ENCODE peak calls at places on chromosome 7, in four cellular contexts. S, K, D and Y are unnamed samples. For H3K4me1, the result is how much of the 10 kb centered on the place peaks cover.

GRCh38 chr7:101370836-101371235 is 8.2 kb downstream of the COL26A1 start:
- DNase-seq in S (no peak), D (no peak), K (no peak), Y (no peak)

GRCh38 chr7:455110-455928 is 64.3 kb downstream of the PDGFA start:
- DNase-seq in K (peak), S (no peak), D (no peak), Y (no peak)

GRCh38 chr7:123791001-123791400 is 42.2 kb upstream of the WASL start:
- DNase-seq in D (no peak), K (no peak), S (no peak), Y (no peak)

GRCh38 chr7:18226598-18226997 is 199.0 kb upstream of the PRPS1L1 start:
- DNase-seq in D (no peak), S (no peak), K (no peak), Y (no peak)

GRCh38 chr7:127935847-127936376 is 95.3 kb downstream of the LRRC4 start:
- DNase-seq in D (no peak), K (no peak), S (no peak), Y (no peak)

GRCh38 chr7:97499204-97499603 is 232.7 kb upstream of the TAC1 start:
- DNase-seq in S (peak), K (peak), D (no peak), Y (peak)

GRCh38 chr7:14806886-14807285 is 95.7 kb downstream of the DGKB start:
- DNase-seq in K (no peak), S (no peak), D (no peak), Y (no peak)

GRCh38 chr7:99126921-99127553 is 16.9 kb downstream of the SMURF1 start:
- DNase-seq in S (peak), K (no peak), D (no peak), Y (no peak)

GRCh38 chr7:42128703-42129102 is 108.3 kb downstream of the GLI3 start:
- DNase-seq in K (no peak), D (no peak), S (peak), Y (no peak)

GRCh38 chr7:101560856-101561255 is 68.2 kb downstream of the MYL10 start:
- DNase-seq in S (no peak), K (no peak), D (no peak), Y (no peak)

GRCh38 chr7:33744293-33744692 is 161.0 kb upstream of the BMPER start:
- DNase-seq in S (peak), D (no peak), K (no peak), Y (no peak)

GRCh38 chr7:8913687-8914086 is 480.3 kb downstream of the NXPH1 start:
- DNase-seq in D (no peak), K (no peak), S (no peak), Y (no peak)

GRCh38 chr7:35725280-35725680 is 30.3 kb upstream of the HERPUD2 start:
- DNase-seq in D (peak), K (no peak), S (no peak), Y (no peak)

GRCh38 chr7:150993511-150993910 is 2.7 kb downstream of the NOS3 start:
- DNase-seq in D (no peak), S (no peak), K (no peak), Y (no peak)

GRCh38 chr7:28755255-28755654 is 202.9 kb downstream of the TRIL start:
- DNase-seq in S (no peak), D (no peak), K (no peak), Y (no peak)

GRCh38 chr7:72336887-72337821 is 75.0 kb downstream of the CALN1 start:
- DNase-seq in K (no peak), D (no peak), S (no peak), Y (no peak)

GRCh38 chr7:7496326-7496725 is 39.3 kb downstream of the COL28A1 start:
- DNase-seq in K (no peak), D (no peak), S (no peak), Y (no peak)

GRCh38 chr7:107014381-107015023 is 30.0 kb upstream of the PRKAR2B start:
- DNase-seq in S (no peak), D (no peak), K (no peak), Y (peak)

GRCh38 chr7:52696183-52696582 is 339.2 kb upstream of the POM121L12 start:
- DNase-seq in S (no peak), K (no peak), D (no peak), Y (no peak)

GRCh38 chr7:70698219-70698832 is 433.6 kb upstream of the GALNT17 start:
- DNase-seq in K (peak), D (no peak), S (peak), Y (no peak)

GRCh38 chr7:76260171-76260703 is 42.2 kb upstream of the HSPB1 start:
- DNase-seq in K (no peak), D (no peak), S (peak), Y (peak)

GRCh38 chr7:155840262-155840885 is 28.1 kb upstream of the SHH start:
- DNase-seq in D (no peak), K (no peak), S (no peak), Y (no peak)

DNA sequence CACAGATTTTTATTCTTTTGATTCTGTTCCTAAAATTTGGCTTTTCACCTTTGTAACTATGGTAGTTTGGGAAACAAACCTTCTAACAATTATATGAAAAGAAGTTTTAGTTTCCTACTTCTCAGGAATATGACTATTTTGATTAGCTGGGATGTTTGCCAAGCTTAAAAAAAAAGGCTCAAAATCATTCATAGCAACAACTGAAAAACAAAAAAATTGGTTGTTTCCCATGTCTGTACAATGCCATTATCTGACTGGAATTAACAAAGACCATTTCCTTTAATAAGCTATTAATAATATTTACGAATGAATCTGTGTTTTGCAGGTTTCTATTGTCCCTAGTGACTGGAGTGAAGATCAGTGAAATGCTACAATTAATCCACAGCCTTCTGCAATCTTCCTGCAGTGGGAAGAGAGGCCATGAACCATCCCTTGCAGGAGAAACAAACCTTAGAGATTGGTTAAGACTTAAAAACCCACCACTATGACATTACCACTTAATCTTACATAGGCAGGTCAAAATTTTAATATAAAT is 4.2 kb downstream of the PURB start:
- DNase-seq in D (no peak), K (no peak), S (no peak), Y (no peak)
- H3K4me3 ChIP-seq in D (no peak), K (no peak), S (peak), Y (no peak)

GRCh38 chr7:11934766-11935165 is 102.8 kb upstream of the THSD7A start:
- DNase-seq in D (no peak), K (no peak), S (no peak), Y (no peak)
- H3K4me1 ChIP-seq in D (under half), K (under half), S (under half), Y (under half)

DNA sequence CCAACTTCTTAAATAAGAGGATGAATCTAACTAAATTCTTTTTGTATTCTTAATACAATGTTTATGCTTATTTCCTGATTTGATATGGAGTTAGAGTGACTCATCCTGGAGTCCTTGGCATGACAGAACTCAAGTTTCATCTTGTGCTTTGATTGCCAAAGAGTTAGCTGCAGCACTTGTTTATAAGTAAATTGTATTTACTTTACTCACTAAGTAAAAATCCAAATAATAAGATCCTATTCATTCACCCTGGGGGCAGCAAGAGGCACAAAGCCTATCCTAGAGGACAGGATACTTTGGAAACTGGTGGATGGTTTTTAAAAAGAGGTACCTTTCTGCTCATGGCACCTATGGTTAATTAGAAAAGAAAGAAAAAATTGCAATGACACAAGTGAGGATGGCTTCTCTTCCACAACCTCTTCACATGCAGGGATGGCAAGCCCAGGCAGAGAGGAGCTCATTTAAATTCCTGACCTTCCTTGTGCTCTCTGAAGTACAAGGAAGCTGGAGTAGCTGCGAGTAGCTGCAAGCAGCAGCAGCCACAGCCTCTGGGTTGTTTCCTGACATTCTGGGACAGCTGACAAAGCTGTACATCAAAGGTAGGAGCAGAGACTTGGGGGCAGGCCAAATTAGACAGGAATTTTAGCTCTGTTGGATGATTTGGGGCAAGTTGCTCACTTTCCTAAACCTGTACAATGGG is 28.5 kb upstream of the CROT start:
- DNase-seq in K (no peak), D (no peak), S (no peak), Y (no peak)
- H3K4me3 ChIP-seq in K (no peak), D (no peak), S (no peak), Y (no peak)

DNA sequence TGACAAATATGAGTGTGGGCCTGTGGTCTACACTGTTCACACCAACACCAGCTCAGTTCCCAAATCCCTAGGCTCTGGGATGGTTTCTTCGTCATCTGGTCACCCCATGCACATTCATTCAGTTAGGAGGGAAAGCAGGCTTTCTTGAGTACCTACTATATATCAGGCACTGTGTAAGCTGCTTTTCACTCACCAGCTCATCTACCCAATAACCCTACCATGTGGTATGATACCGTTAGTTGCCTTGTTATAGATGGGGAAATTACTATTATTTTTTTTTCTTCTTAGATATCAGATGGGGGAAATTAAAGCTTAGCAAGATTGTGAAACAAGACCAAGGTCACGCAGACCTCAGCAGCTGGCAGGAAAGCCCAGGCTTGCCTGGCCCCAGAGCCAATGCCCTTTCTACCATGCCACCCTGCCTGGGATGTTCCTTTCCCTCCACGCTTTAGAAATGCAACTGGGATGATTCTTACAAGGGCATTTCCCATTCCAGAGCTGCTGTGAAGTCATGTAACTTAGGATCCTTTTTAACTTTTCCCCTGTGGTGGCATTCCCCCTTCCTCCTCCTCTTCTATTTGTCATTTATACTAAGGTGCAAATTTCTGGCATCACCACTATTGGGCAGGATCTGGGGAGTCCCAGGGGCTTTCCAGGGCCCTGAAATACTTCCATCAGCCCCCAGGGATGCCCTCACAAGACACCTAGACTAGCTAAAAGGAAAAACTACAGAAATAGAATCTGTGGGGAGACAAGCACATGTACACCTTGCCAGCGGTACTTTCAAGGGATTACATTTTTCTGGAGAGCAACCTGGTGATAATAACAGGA is 93.1 kb upstream of the EFCAB10 start:
- DNase-seq in S (no peak), D (no peak), K (peak), Y (no peak)
- H3K4me1 ChIP-seq in S (under half), D (under half), K (under half), Y (under half)

DNA sequence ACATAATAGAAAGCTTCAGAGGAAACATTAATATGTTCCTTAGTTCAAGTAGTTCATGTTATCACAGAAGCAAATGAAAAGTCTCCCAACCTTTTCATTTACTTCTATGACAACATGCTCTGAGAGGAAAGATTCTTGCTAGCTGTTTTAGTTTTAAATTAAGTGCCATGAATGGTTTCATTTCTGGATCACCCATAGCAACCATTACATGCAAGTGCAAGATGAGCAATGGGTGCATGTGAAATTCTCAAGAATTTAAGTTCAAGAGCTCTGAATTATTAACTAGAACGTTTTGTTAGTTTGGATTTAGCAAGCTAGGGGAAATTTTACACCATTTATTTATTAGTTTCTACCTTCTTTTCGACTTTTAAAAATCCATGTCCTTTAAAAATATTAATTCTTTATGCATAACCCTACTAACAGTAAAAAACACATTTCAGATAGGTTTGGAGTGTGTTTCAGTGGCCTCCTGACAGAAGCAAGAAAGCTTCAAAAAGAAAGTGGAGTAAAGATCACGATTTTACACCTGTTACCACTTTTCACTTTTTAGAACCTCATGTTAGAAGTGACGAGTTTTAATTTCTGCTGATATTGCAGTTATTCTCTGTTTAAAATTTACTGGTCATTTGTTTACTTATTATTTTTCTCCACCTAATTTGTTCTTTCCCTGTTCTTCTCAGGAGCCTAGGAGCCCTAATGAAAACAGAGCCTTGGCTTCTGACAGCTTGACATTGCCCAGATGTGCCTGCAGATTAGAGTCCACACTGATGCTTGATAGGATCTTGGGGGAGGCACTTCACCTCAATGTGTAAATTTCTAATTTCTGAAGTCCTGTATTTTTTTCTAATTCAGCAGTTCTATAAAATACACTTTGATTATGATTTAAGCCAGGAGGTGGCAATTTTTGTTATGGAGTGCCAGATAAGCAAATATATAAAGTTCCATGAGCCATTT is 995.3 kb upstream of the PHF14 start:
- DNase-seq in S (no peak), K (no peak), D (no peak), Y (no peak)
- H3K4me3 ChIP-seq in S (no peak), K (no peak), D (no peak), Y (no peak)

DNA sequence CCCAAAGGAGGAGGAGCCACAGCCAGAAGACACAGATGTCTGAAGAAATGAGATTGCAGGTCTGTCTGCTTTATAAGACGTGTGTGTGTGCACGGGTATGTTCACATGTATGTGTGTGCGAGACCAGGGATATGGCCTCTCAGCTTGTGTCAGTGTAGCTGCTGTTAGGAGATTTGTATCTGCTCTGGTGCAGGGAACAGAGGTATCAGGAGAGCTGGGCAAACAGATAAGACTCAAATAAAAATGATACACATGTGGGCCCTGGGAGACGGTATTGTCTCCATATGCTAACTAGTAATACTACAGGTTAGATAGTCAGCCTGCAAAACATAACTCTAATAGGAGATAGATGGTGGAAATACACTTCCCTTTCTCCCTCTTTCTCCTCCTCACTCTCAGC is 161.0 kb downstream of the PLXNA4 start:
- DNase-seq in K (no peak), S (no peak), D (no peak), Y (no peak)
- H3K4me1 ChIP-seq in K (under half), S (under half), D (under half), Y (under half)

GRCh38 chr7:129719980-129720732 is 108.6 kb downstream of the NRF1 start:
- DNase-seq in K (no peak), S (no peak), D (no peak), Y (no peak)

GRCh38 chr7:129724796-129725195 is 113.3 kb downstream of the NRF1 start:
- DNase-seq in D (no peak), S (no peak), K (no peak), Y (no peak)

DNA sequence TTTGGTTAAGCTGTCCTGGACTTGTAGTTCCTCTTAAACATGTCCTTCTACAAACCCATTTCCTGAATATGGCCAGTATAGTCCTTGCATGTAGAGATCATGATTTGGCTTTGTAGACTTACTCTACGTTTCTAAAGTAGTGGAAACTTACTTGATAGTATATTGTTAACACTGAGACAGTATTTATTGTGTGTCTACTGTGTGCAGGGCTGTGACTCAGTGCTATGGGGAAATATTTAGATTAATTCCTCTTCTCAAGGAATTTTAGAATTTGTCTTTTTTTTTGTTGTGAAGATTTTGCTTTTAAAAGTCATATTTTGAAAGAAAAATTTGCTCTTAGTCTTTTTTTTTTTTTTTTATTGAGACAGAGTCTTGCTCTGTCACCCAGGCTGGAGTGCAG is 109.6 kb downstream of the NRF1 start:
- DNase-seq in D (no peak), K (no peak), S (no peak), Y (no peak)
- H3K4me3 ChIP-seq in D (no peak), K (no peak), S (no peak), Y (no peak)

GRCh38 chr7:139739863-139740597 is 37.8 kb downstream of the HIPK2 start:
- DNase-seq in K (peak), D (no peak), S (no peak), Y (no peak)
- H3K4me1 ChIP-seq in K (under half), D (under half), S (under half), Y (under half)